ENCODE peak calls at places on chromosomes 12 and 14, in nine cellular contexts. One of them, this sample, is unnamed.

GRCh38 chr12:63064080-63064479 is 86.9 kb downstream of the AVPR1A start:
- DNase-seq in body of pancreas: no peak
- DNase-seq in upper lobe of left lung: no peak
- DNase-seq in HEK293T: no peak
- DNase-seq in AG04449: peak
- DNase-seq in cardiac muscle cell: peak
- DNase-seq in epithelial cell of proximal tubule: no peak
- DNase-seq in bronchial epithelial cell: peak
- DNase-seq in cardiac fibroblast: peak
- DNase-seq in this sample: no peak

GRCh38 chr12:96241484-96242256 is 47.5 kb downstream of the ELK3 start:
- DNase-seq in body of pancreas: no peak
- DNase-seq in upper lobe of left lung: peak
- DNase-seq in HEK293T: no peak
- DNase-seq in AG04449: no peak
- DNase-seq in cardiac muscle cell: peak
- DNase-seq in epithelial cell of proximal tubule: no peak
- DNase-seq in bronchial epithelial cell: no peak
- DNase-seq in cardiac fibroblast: peak
- DNase-seq in this sample: peak

GRCh38 chr12:6620137-6620884 is 13.1 kb upstream of the CHD4 start:
- DNase-seq in body of pancreas: peak
- DNase-seq in upper lobe of left lung: peak
- DNase-seq in HEK293T: no peak
- DNase-seq in AG04449: no peak
- DNase-seq in cardiac muscle cell: peak
- DNase-seq in epithelial cell of proximal tubule: no peak
- DNase-seq in bronchial epithelial cell: no peak
- DNase-seq in cardiac fibroblast: peak
- DNase-seq in this sample: no peak

GRCh38 chr14:96614528-96614927 is 112.3 kb downstream of the PAPOLA start:
- DNase-seq in body of pancreas: no peak
- DNase-seq in upper lobe of left lung: no peak
- DNase-seq in HEK293T: peak
- DNase-seq in AG04449: no peak
- DNase-seq in cardiac muscle cell: no peak
- DNase-seq in epithelial cell of proximal tubule: no peak
- DNase-seq in bronchial epithelial cell: no peak
- DNase-seq in cardiac fibroblast: no peak
- DNase-seq in this sample: peak

GRCh38 chr14:62251237-62251636 is 489.0 kb downstream of the SNAPC1 start:
- DNase-seq in body of pancreas: no peak
- DNase-seq in upper lobe of left lung: no peak
- DNase-seq in HEK293T: no peak
- DNase-seq in AG04449: no peak
- DNase-seq in cardiac muscle cell: no peak
- DNase-seq in epithelial cell of proximal tubule: no peak
- DNase-seq in bronchial epithelial cell: no peak
- DNase-seq in cardiac fibroblast: no peak
- DNase-seq in this sample: no peak

GRCh38 chr12:33296529-33296928 is 143.1 kb downstream of the SYT10 start:
- DNase-seq in body of pancreas: no peak
- DNase-seq in upper lobe of left lung: no peak
- DNase-seq in HEK293T: no peak
- DNase-seq in AG04449: no peak
- DNase-seq in cardiac muscle cell: no peak
- DNase-seq in epithelial cell of proximal tubule: no peak
- DNase-seq in bronchial epithelial cell: no peak
- DNase-seq in cardiac fibroblast: no peak
- DNase-seq in this sample: no peak

GRCh38 chr14:61346793-61347192 is 25.4 kb downstream of the PRKCH start:
- DNase-seq in body of pancreas: no peak
- DNase-seq in upper lobe of left lung: no peak
- DNase-seq in HEK293T: no peak
- DNase-seq in AG04449: no peak
- DNase-seq in cardiac muscle cell: peak
- DNase-seq in epithelial cell of proximal tubule: no peak
- DNase-seq in bronchial epithelial cell: peak
- DNase-seq in cardiac fibroblast: peak
- DNase-seq in this sample: peak

GRCh38 chr12:63276537-63277365 is 125.8 kb upstream of the AVPR1A start:
- DNase-seq in body of pancreas: peak
- DNase-seq in upper lobe of left lung: no peak
- DNase-seq in HEK293T: peak
- DNase-seq in AG04449: no peak
- DNase-seq in cardiac muscle cell: peak
- DNase-seq in epithelial cell of proximal tubule: no peak
- DNase-seq in bronchial epithelial cell: peak
- DNase-seq in cardiac fibroblast: peak
- DNase-seq in this sample: peak

GRCh38 chr12:121036810-121037326 is 2.2 kb downstream of the OASL start:
- DNase-seq in body of pancreas: no peak
- DNase-seq in upper lobe of left lung: no peak
- DNase-seq in HEK293T: no peak
- DNase-seq in AG04449: peak
- DNase-seq in cardiac muscle cell: peak
- DNase-seq in epithelial cell of proximal tubule: no peak
- DNase-seq in bronchial epithelial cell: peak
- DNase-seq in cardiac fibroblast: peak
- DNase-seq in this sample: no peak